ENCODE peak calls at places on chromosomes 1 and 21, in five cellular contexts. W is colonic mucosa; K is HTR-8/SVneo; L is activated CD4-positive, CD25-positive, alpha-beta regulatory T cell; X is activated T-helper 1 cell treated with anti-CD3 and anti-CD28 coated beads, Interleukin-2, amount 50 U/mL, for 16 hours. A is an unnamed sample.
A peak's percentile ranks its signal among the peaks of the same experiment; 100 is the strongest.

GRCh38 chr1:149915429-149916192 is 2.0 kb downstream of the SV2A start:
- DNase-seq in W (no peak), K (no peak), L (no peak), X (no peak), A (no peak)

GRCh38 chr21:35989185-35989735 is 71.1 kb downstream of the SETD4 start:
- DNase-seq in W (no peak), K (no peak), L (no peak), X (no peak), A (no peak)

GRCh38 chr21:17732306-17732705 is 86.8 kb downstream of the C21orf91 start:
- DNase-seq in W (no peak), K (peak; percentile 22), L (no peak), X (no peak), A (no peak)

GRCh38 chr21:46006547-46007497 is 25.3 kb downstream of the COL6A1 start:
- DNase-seq in W (peak; percentile 14), K (no peak), L (no peak), X (no peak), A (no peak)

GRCh38 chr21:35924714-35925301 is 135.5 kb downstream of the SETD4 start:
- DNase-seq in W (no peak), K (peak; percentile 10), L (no peak), X (no peak), A (no peak)

GRCh38 chr1:905811-906531 is 17.8 kb upstream of the SAMD11 start:
- DNase-seq in W (no peak), K (no peak), L (no peak), X (no peak), A (no peak)

GRCh38 chr1:185400057-185400456 is 83.0 kb upstream of the IVNS1ABP start:
- DNase-seq in W (no peak), K (peak; percentile 17), L (no peak), X (no peak), A (no peak)

GRCh38 chr1:204624631-204625216 is 60.8 kb downstream of the LRRN2 start:
- DNase-seq in W (no peak), K (no peak), L (no peak), X (no peak), A (no peak)

GRCh38 chr1:24558902-24559791 is 3.3 kb downstream of the NCMAP start:
- DNase-seq in W (peak; percentile 49), K (peak; percentile 59), L (no peak), X (no peak), A (no peak)

A was measured in NCI-H526 treated with DMSO at 0.1 percent for 48 hours.